ENCODE peak calls at places on chromosome 3, in eight cellular contexts. V is adrenal gland, W is hepatocyte, D is brain microvascular endothelial cell, C is heart left ventricle, Z is esophagus squamous epithelium, R is mucosa of descending colon, G is bronchial epithelial cell. F is an unnamed sample.

GRCh38 chr3:138937690-138938055 is 9.3 kb downstream of the FOXL2 start:
- DNase-seq in C (no peak), Z (no peak), W (no peak), R (no peak), G (no peak), D (no peak), V (no peak), F (no peak)

GRCh38 chr3:172542999-172543398 is 19.8 kb upstream of the TNFSF10 start:
- DNase-seq in C (no peak), W (no peak), Z (no peak), G (no peak), D (no peak), R (no peak), V (no peak), F (no peak)

GRCh38 chr3:19487386-19487785 is 339.1 kb downstream of the KCNH8 start:
- DNase-seq in D (no peak), C (no peak), W (no peak), R (no peak), G (no peak), V (no peak), Z (no peak), F (no peak)

GRCh38 chr3:131883086-131883485 is 151.7 kb downstream of the CPNE4 start:
- DNase-seq in V (no peak), W (no peak), G (peak; percentile 23), R (no peak), D (no peak), C (no peak), Z (no peak), F (no peak)

GRCh38 chr3:126017310-126017709 is 48.3 kb downstream of the ROPN1B start:
- DNase-seq in V (no peak), C (no peak), W (no peak), R (no peak), G (no peak), Z (no peak), D (no peak), F (no peak)

GRCh38 chr3:170222647-170223541 is 670 bp downstream of the PRKCI start:
- DNase-seq in C (peak; percentile 78), R (no peak), V (peak; percentile 57), G (peak; percentile 51), D (peak; percentile 11), Z (peak; percentile 3), W (peak; percentile 63), F (peak; percentile 77)

GRCh38 chr3:45580142-45580541 is 14.4 kb upstream of the LIMD1 start:
- DNase-seq in D (no peak), C (no peak), Z (no peak), W (no peak), R (no peak), V (no peak), G (no peak), F (no peak)

GRCh38 chr3:149466192-149466591 is 8.3 kb upstream of the TM4SF4 start:
- DNase-seq in Z (no peak), G (peak; percentile 52), V (no peak), R (no peak), C (no peak), D (peak; percentile 84), W (no peak), F (no peak)

GRCh38 chr3:46455231-46456115 is 9.2 kb downstream of the LTF start:
- DNase-seq in W (no peak), C (no peak), V (no peak), D (no peak), G (no peak), Z (no peak), R (no peak), F (no peak)

GRCh38 chr3:149120051-149120972 is 9.1 kb upstream of the HPS3 start:
- DNase-seq in G (peak; percentile 67), D (peak; percentile 31), C (no peak), Z (no peak), V (no peak), W (peak; percentile 66), R (no peak), F (no peak)

GRCh38 chr3:185927501-185928200 is 10.2 kb downstream of the TRA2B start:
- DNase-seq in W (no peak), C (no peak), Z (no peak), D (no peak), G (no peak), R (no peak), V (no peak), F (no peak)

GRCh38 chr3:59563072-59563605 is 513.3 kb upstream of the CFAP20DC start:
- DNase-seq in D (no peak), Z (no peak), W (no peak), G (peak; percentile 78), R (no peak), C (no peak), V (no peak), F (no peak)

GRCh38 chr3:24184528-24185176 is 239.6 kb downstream of the NR1D2 start:
- DNase-seq in V (no peak), G (no peak), Z (no peak), D (no peak), W (no peak), R (no peak), C (no peak), F (no peak)

GRCh38 chr3:78978037-78978436 is 789.8 kb downstream of the ROBO1 start:
- DNase-seq in G (peak; percentile 39), D (no peak), V (no peak), C (no peak), R (no peak), Z (no peak), W (no peak), F (no peak)
- TF ChIP-seq CTCF in G (peak; percentile 45), D (peak; percentile 46), V (peak; percentile 14), C (no peak), R (no peak), Z (no peak), W (no peak), F (no peak)

GRCh38 chr3:37052860-37053259 is 59.5 kb downstream of the MLH1 start:
- DNase-seq in V (no peak), C (no peak), D (no peak), R (no peak), W (no peak), Z (no peak), G (no peak), F (no peak)
- H3K36me3 ChIP-seq in V (peaks cover 84% of the 10 kb centered on the region), C (peaks cover 29% of the 10 kb centered on the region), D (peaks cover 38% of the 10 kb centered on the region), R (peaks cover 4% of the 10 kb centered on the region), W (no peaks in the 10 kb centered on the region), Z (peaks cover 34% of the 10 kb centered on the region), G (peaks cover 13% of the 10 kb centered on the region), F (peaks cover 38% of the 10 kb centered on the region)

GRCh38 chr3:31504230-31504629 is 28.5 kb upstream of the STT3B start:
- DNase-seq in D (no peak), G (no peak), Z (no peak), W (no peak), C (no peak), R (no peak), V (no peak), F (no peak)
- H3K4me3 ChIP-seq in D (no peak overlapping the region), G (no peak overlapping the region), Z (no peak overlapping the region), W (no peak overlapping the region), C (no peak overlapping the region), R (no peak overlapping the region), V (no peak overlapping the region), F (no peak overlapping the region)

GRCh38 chr3:129352650-129353588 is 74.2 kb downstream of the HMCES start:
- DNase-seq in V (peak; percentile 61), Z (no peak), C (peak; percentile 49), G (peak; percentile 18), W (no peak), D (no peak), R (no peak), F (no peak)

GRCh38 chr3:129348734-129349133 is 70.1 kb downstream of the HMCES start:
- DNase-seq in C (no peak), V (no peak), Z (no peak), G (no peak), R (no peak), W (no peak), D (no peak), F (no peak)

GRCh38 chr3:129353589-129353941 is 74.9 kb downstream of the EFCAB12 start:
- DNase-seq in D (no peak), R (no peak), C (peak; percentile 4), V (no peak), G (no peak), Z (no peak), W (no peak), F (no peak)

GRCh38 chr3:129349791-129350190 is 71.1 kb downstream of the HMCES start:
- DNase-seq in Z (no peak), R (no peak), V (no peak), G (no peak), W (no peak), D (no peak), C (no peak), F (no peak)

DNA sequence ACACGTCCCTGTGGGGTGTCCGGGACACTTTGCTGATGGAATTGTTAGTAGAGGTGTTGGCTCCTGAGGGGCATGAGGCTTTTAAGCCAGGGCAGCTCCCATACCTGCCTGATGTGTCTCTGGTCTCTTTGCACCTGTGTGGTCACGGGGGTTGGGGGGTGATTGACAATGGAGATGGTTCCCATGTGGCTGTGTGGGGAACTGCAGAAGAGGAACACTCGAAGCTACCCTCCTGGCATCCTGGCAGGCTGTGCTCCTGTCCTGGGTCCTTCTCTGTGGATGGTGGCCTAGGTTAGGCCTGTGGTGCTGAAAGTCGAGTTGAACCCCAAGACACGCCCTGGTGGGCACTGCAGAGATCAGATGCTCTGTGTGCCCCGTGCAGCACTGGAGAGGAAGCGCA is 73.4 kb downstream of the HMCES start:
- DNase-seq in V (no peak), C (no peak), Z (no peak), W (no peak), R (no peak), D (no peak), G (no peak), F (no peak)
- TF ChIP-seq CTCF in V (no peak), C (no peak), Z (no peak), W (no peak), R (no peak), D (peak; percentile 50), G (peak; percentile 35), F (no peak)

GRCh38 chr3:123735456-123735855 is 148.7 kb downstream of the MYLK start:
- DNase-seq in Z (no peak), D (no peak), C (no peak), V (no peak), G (no peak), R (no peak), W (no peak), F (no peak)

GRCh38 chr3:123732447-123732846 is 147.6 kb upstream of the HACD2 start:
- DNase-seq in G (peak; percentile 98), Z (no peak), V (no peak), W (peak; percentile 45), R (no peak), D (peak; percentile 59), C (no peak), F (no peak)

GRCh38 chr3:123734527-123734902 is 149.6 kb downstream of the MYLK start:
- DNase-seq in Z (no peak), G (no peak), D (no peak), W (no peak), C (no peak), V (no peak), R (no peak), F (no peak)

GRCh38 chr3:123733805-123734526 is 149.1 kb upstream of the HACD2 start:
- DNase-seq in W (no peak), R (no peak), Z (no peak), V (no peak), G (peak; percentile 94), C (no peak), D (peak; percentile 84), F (no peak)

GRCh38 chr3:123733341-123733740 is 148.5 kb upstream of the HACD2 start:
- DNase-seq in Z (no peak), D (no peak), W (no peak), V (no peak), R (no peak), C (no peak), G (peak; percentile 45), F (no peak)
- H3K36me3 ChIP-seq in Z (no peaks in the 10 kb centered on the region), D (no peaks in the 10 kb centered on the region), W (no peaks in the 10 kb centered on the region), V (no peaks in the 10 kb centered on the region), R (no peaks in the 10 kb centered on the region), C (no peaks in the 10 kb centered on the region), G (no peaks in the 10 kb centered on the region), F (no peaks in the 10 kb centered on the region)